ENCODE peak calls at places on chromosomes 5 and 9, in nine cellular contexts. Z is fibroblast of lung, U is BJ, E is astrocyte, P is HCT116, N is upper lobe of right lung, Q is endothelial cell of umbilical vein, M is WERI-Rb-1, R is right atrium auricular region. O is an unnamed sample.
A peak's percentile ranks its signal among the peaks of the same experiment; 100 is the strongest.

GRCh38 chr5:153515269-153515668 is 24.8 kb downstream of the GRIA1 start:
- DNase-seq in Z (peak; percentile 46), U (no peak), E (peak; percentile 32), P (no peak), N (no peak), Q (no peak), M (no peak), R (no peak), O (no peak)

GRCh38 chr9:133485531-133486260 is 6.8 kb upstream of the SLC2A6 start:
- DNase-seq in Z (no peak), U (no peak), E (no peak), P (no peak), N (peak; percentile 64), Q (no peak), M (no peak), R (no peak), O (peak; percentile 65)

GRCh38 chr9:101711330-101711941 is 27.0 kb downstream of the GRIN3A start:
- DNase-seq in Z (no peak), U (no peak), E (no peak), P (no peak), N (no peak), Q (peak; percentile 1), M (peak; percentile 67), R (no peak), O (no peak)

GRCh38 chr9:35904966-35905781 is 828 bp upstream of the HRCT1 start:
- DNase-seq in Z (peak; percentile 65), U (no peak), E (peak; percentile 51), P (no peak), N (no peak), Q (no peak), M (no peak), R (peak; percentile 65), O (no peak)

GRCh38 chr5:6159864-6160199 is 218.5 kb downstream of the MED10 start:
- DNase-seq in Z (no peak), U (no peak), E (no peak), P (no peak), N (no peak), Q (no peak), M (no peak), R (no peak), O (no peak)

GRCh38 chr5:146007270-146007669 is 70.9 kb downstream of the SH3RF2 start:
- DNase-seq in Z (peak; percentile 50), U (no peak), E (peak; percentile 33), P (peak; percentile 27), N (no peak), Q (no peak), M (peak; percentile 23), R (no peak), O (no peak)

GRCh38 chr5:7671420-7671819 is 179.5 kb downstream of the CFAP90 start:
- DNase-seq in Z (peak; percentile 29), U (no peak), E (peak; percentile 27), P (no peak), N (no peak), Q (no peak), M (no peak), R (no peak), O (no peak)

GRCh38 chr9:136979769-136980587 is 2.7 kb downstream of the PTGDS start:
- DNase-seq in Z (no peak), U (no peak), E (no peak), P (no peak), N (no peak), Q (no peak), M (no peak), R (no peak), O (no peak)

GRCh38 chr5:151577566-151577965 is 13.6 kb downstream of the FAT2 start:
- DNase-seq in Z (no peak), U (no peak), E (no peak), P (no peak), N (no peak), Q (no peak), M (no peak), R (no peak), O (no peak)

GRCh38 chr5:134029156-134029555 is 24.4 kb upstream of the VDAC1 start:
- DNase-seq in Z (peak; percentile 96), U (peak; percentile 96), E (peak; percentile 96), P (no peak), N (no peak), Q (no peak), M (no peak), R (no peak), O (no peak)

GRCh38 chr5:176740131-176740701 is 70.1 kb upstream of the UNC5A start:
- DNase-seq in Z (no peak), U (no peak), E (no peak), P (no peak), N (peak; percentile 21), Q (no peak), M (no peak), R (no peak), O (peak; percentile 46)

GRCh38 chr5:127011151-127011550 is 19.2 kb downstream of the MARCHF3 start:
- DNase-seq in Z (peak; percentile 99), U (peak; percentile 57), E (peak; percentile 98), P (no peak), N (no peak), Q (no peak), M (no peak), R (no peak), O (no peak)

DNA sequence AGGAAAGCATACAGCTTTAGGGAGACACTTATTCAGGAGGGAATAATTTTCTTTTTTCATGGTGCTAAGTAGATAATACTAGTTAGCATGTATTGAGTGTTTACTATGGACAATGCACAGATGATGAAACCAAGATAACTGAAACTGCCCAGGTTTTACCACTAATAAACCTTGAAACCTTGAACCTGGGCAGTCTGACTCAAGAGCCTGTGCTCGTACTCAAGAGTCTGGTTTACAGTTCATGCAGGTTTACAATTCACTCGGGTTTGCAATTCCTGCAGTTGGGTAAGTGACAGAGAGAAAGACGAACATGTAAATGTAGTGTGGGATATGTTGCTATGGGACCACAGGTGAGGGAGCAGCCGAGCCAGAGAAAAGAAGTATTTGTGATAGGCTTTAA is 28.2 kb downstream of the NUP214 start:
- DNase-seq in Z (no peak), U (no peak), E (no peak), P (no peak), N (no peak), Q (no peak), M (no peak), R (no peak), O (no peak)
- H3K36me3 ChIP-seq in Z (peaks cover 10% of the 10 kb centered on the region), U (peaks cover 7% of the 10 kb centered on the region), E (peaks cover 49% of the 10 kb centered on the region), P (peaks cover 36% of the 10 kb centered on the region), N (peaks cover 94% of the 10 kb centered on the region), Q (peaks cover 27% of the 10 kb centered on the region), M (peaks cover 92% of the 10 kb centered on the region), R (peaks cover 72% of the 10 kb centered on the region), O (peaks cover 5% of the 10 kb centered on the region)

GRCh38 chr9:447230-448025 is 232.8 kb downstream of the DOCK8 start:
- DNase-seq in Z (peak; percentile 95), U (peak; percentile 20), E (peak; percentile 94), P (peak; percentile 65), N (no peak), Q (no peak), M (no peak), R (no peak), O (no peak)

GRCh38 chr9:450057-450456 is 235.4 kb downstream of the DOCK8 start:
- DNase-seq in Z (no peak), U (no peak), E (no peak), P (no peak), N (no peak), Q (no peak), M (no peak), R (no peak), O (no peak)

GRCh38 chr9:445033-445432 is 230.4 kb downstream of the DOCK8 start:
- DNase-seq in Z (peak; percentile 84), U (peak; percentile 19), E (peak; percentile 78), P (no peak), N (no peak), Q (no peak), M (no peak), R (no peak), O (peak; percentile 51)

GRCh38 chr9:446074-446699 is 231.5 kb downstream of the DOCK8 start:
- DNase-seq in Z (no peak), U (no peak), E (no peak), P (no peak), N (no peak), Q (no peak), M (no peak), R (no peak), O (no peak)

GRCh38 chr9:450561-450960 is 235.9 kb downstream of the DOCK8 start:
- DNase-seq in Z (peak; percentile 70), U (no peak), E (peak; percentile 64), P (no peak), N (no peak), Q (no peak), M (no peak), R (no peak), O (no peak)
- H3K36me3 ChIP-seq in Z (no peaks in the 10 kb centered on the region), U (no peaks in the 10 kb centered on the region), E (no peaks in the 10 kb centered on the region), P (no peaks in the 10 kb centered on the region), N (peaks cover 41% of the 10 kb centered on the region), Q (no peaks in the 10 kb centered on the region), M (peaks cover 28% of the 10 kb centered on the region), R (no peaks in the 10 kb centered on the region), O (no peaks in the 10 kb centered on the region)

DNA sequence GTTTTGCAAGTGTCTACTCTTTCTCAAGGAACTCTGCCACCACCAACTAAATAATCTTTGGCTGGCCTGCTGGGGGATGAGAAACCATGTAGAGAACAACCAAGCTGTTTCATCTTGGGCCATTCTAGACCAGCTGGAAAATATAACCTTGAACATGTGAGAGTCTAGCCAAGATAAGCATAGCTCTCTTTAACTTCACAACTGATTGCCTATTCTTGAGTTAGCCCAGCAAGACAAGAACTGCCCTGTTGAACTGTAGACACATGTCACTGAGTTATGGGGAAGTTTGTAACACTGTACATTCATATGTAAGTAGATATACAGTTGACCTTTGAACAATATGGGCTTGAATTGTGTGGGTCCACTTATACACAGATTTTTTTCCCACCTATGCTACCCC is 44.4 kb downstream of the NUP155 start:
- DNase-seq in Z (no peak), U (no peak), E (no peak), P (no peak), N (no peak), Q (no peak), M (no peak), R (no peak), O (no peak)
- H3K36me3 ChIP-seq in Z (peaks cover 8% of the 10 kb centered on the region), U (peaks cover 8% of the 10 kb centered on the region), E (peaks cover 29% of the 10 kb centered on the region), P (peaks cover 41% of the 10 kb centered on the region), N (peaks cover 97% of the 10 kb centered on the region), Q (peaks cover 7% of the 10 kb centered on the region), M (peaks cover 97% of the 10 kb centered on the region), R (peaks cover 77% of the 10 kb centered on the region), O (peaks cover 1% of the 10 kb centered on the region)

GRCh38 chr9:95595780-95596179 is 79.0 kb upstream of the PTCH1 start:
- DNase-seq in Z (no peak), U (no peak), E (no peak), P (no peak), N (no peak), Q (no peak), M (no peak), R (no peak), O (no peak)
- H3K36me3 ChIP-seq in Z (no peaks in the 10 kb centered on the region), U (no peaks in the 10 kb centered on the region), E (no peaks in the 10 kb centered on the region), P (no peaks in the 10 kb centered on the region), N (no peaks in the 10 kb centered on the region), Q (no peaks in the 10 kb centered on the region), M (no peaks in the 10 kb centered on the region), R (no peaks in the 10 kb centered on the region), O (no peaks in the 10 kb centered on the region)

O was measured in aorta.